ENCODE peak calls at places on chromosomes 16 and 17, in ten cellular contexts. B is IMR-90, Z is heart right ventricle, T is uterus, E is endothelial cell of umbilical vein, N is OCI-LY7, G is HCT116, V is body of pancreas, X is A549, Y is mucosa of descending colon. S is an unnamed sample.
A peak's percentile ranks its signal among the peaks of the same experiment; 100 is the strongest.

GRCh38 chr17:43528988-43529814 is 16.9 kb downstream of the ETV4 start:
- DNase-seq in B (no peak), Z (no peak), T (no peak), E (no peak), N (no peak), G (no peak), V (no peak), X (no peak), Y (no peak), S (peak; percentile 21)

GRCh38 chr16:85510203-85510602 is 102.9 kb upstream of the GSE1 start:
- DNase-seq in B (no peak), Z (no peak), T (no peak), E (no peak), N (no peak), G (no peak), V (no peak), X (no peak), Y (no peak), S (no peak)

GRCh38 chr17:61379457-61380216 is 20.0 kb upstream of the TBX2 start:
- DNase-seq in B (no peak), Z (no peak), T (no peak), E (no peak), N (no peak), G (no peak), V (no peak), X (no peak), Y (no peak), S (peak; percentile 48)

GRCh38 chr17:77424585-77425344 is 284.0 kb downstream of the SEC14L1 start:
- DNase-seq in B (peak; percentile 96), Z (peak; percentile 95), T (peak; percentile 93), E (peak; percentile 72), N (peak; percentile 45), G (no peak), V (peak; percentile 79), X (peak; percentile 69), Y (peak; percentile 83), S (peak; percentile 89)

GRCh38 chr17:76497979-76498885 is 3.0 kb downstream of the RHBDF2 start:
- DNase-seq in B (peak; percentile 93), Z (peak; percentile 87), T (peak; percentile 59), E (peak; percentile 93), N (no peak), G (no peak), V (peak; percentile 90), X (peak; percentile 70), Y (peak; percentile 74), S (peak; percentile 89)

GRCh38 chr17:44502598-44503079 is 567 bp downstream of the GPATCH8 start:
- DNase-seq in B (peak; percentile 24), Z (no peak), T (no peak), E (peak; percentile 55), N (peak; percentile 21), G (no peak), V (no peak), X (peak; percentile 18), Y (no peak), S (peak; percentile 85)

GRCh38 chr16:70703835-70704381 is 18.1 kb upstream of the MTSS2 start:
- DNase-seq in B (no peak), Z (no peak), T (no peak), E (no peak), N (no peak), G (no peak), V (no peak), X (no peak), Y (no peak), S (no peak)

GRCh38 chr17:22692066-22692800 is 999.9 kb downstream of the KCNJ18 start:
- DNase-seq in B (no peak), Z (no peak), T (no peak), E (no peak), N (no peak), G (no peak), V (no peak), X (no peak), Y (no peak), S (peak; percentile 54)

GRCh38 chr17:61345825-61346628 is 53.6 kb upstream of the TBX2 start:
- DNase-seq in B (no peak), Z (no peak), T (no peak), E (no peak), N (no peak), G (no peak), V (no peak), X (no peak), Y (no peak), S (no peak)

GRCh38 chr16:85639529-85640253 is 26.6 kb downstream of the GSE1 start:
- DNase-seq in B (no peak), Z (peak; percentile 80), T (no peak), E (no peak), N (no peak), G (no peak), V (peak; percentile 87), X (no peak), Y (no peak), S (no peak)

GRCh38 chr16:67441289-67441753 is 10.4 kb downstream of the HSD11B2 start:
- DNase-seq in B (no peak), Z (peak; percentile 39), T (peak; percentile 45), E (no peak), N (no peak), G (no peak), V (peak; percentile 96), X (no peak), Y (peak; percentile 96), S (no peak)

GRCh38 chr16:67442581-67443255 is 11.8 kb downstream of the HSD11B2 start:
- DNase-seq in B (no peak), Z (no peak), T (peak; percentile 73), E (no peak), N (no peak), G (no peak), V (no peak), X (no peak), Y (peak; percentile 40), S (no peak)

GRCh38 chr16:67443299-67443698 is 12.4 kb downstream of the HSD11B2 start:
- DNase-seq in B (no peak), Z (no peak), T (peak; percentile 94), E (no peak), N (no peak), G (no peak), V (peak; percentile 41), X (no peak), Y (peak; percentile 37), S (no peak)

GRCh38 chr16:67444259-67445125 is 13.6 kb downstream of the HSD11B2 start:
- DNase-seq in B (no peak), Z (no peak), T (no peak), E (no peak), N (no peak), G (no peak), V (no peak), X (no peak), Y (no peak), S (no peak)

GRCh38 chr16:67441907-67442306 is 11.0 kb downstream of the HSD11B2 start:
- DNase-seq in B (peak; percentile 19), Z (peak; percentile 53), T (no peak), E (no peak), N (no peak), G (no peak), V (peak; percentile 41), X (no peak), Y (peak; percentile 52), S (no peak)
- H3K4me1 ChIP-seq in B (peaks cover 29% of the 10 kb centered on the region), Z (peaks cover 64% of the 10 kb centered on the region), T (peaks cover 29% of the 10 kb centered on the region), E (no peaks in the 10 kb centered on the region), N (no peaks in the 10 kb centered on the region), G (no peaks in the 10 kb centered on the region), V (peaks cover 56% of the 10 kb centered on the region), X (peaks cover 13% of the 10 kb centered on the region), Y (peaks cover 63% of the 10 kb centered on the region), S (peaks cover 38% of the 10 kb centered on the region)

GRCh38 chr17:17200311-17200710 is 5.8 kb downstream of the PLD6 start:
- DNase-seq in B (no peak), Z (no peak), T (no peak), E (no peak), N (no peak), G (no peak), V (no peak), X (no peak), Y (no peak), S (no peak)

GRCh38 chr17:17201907-17202306 is 4.2 kb downstream of the PLD6 start:
- DNase-seq in B (no peak), Z (no peak), T (no peak), E (no peak), N (no peak), G (no peak), V (no peak), X (no peak), Y (no peak), S (no peak)

GRCh38 chr17:17201271-17201670 is 4.9 kb downstream of the PLD6 start:
- DNase-seq in B (no peak), Z (no peak), T (no peak), E (no peak), N (no peak), G (no peak), V (no peak), X (no peak), Y (no peak), S (no peak)

GRCh38 chr17:17203173-17203730 is 2.9 kb downstream of the PLD6 start:
- DNase-seq in B (no peak), Z (no peak), T (no peak), E (no peak), N (no peak), G (no peak), V (no peak), X (no peak), Y (no peak), S (no peak)

GRCh38 chr17:17200831-17201230 is 5.3 kb downstream of the PLD6 start:
- DNase-seq in B (peak; percentile 58), Z (no peak), T (peak; percentile 42), E (no peak), N (no peak), G (no peak), V (no peak), X (no peak), Y (no peak), S (no peak)
- H3K4me1 ChIP-seq in B (peaks cover 16% of the 10 kb centered on the region), Z (peaks cover 55% of the 10 kb centered on the region), T (no peaks in the 10 kb centered on the region), E (peaks cover 13% of the 10 kb centered on the region), N (no peaks in the 10 kb centered on the region), G (peaks cover 7% of the 10 kb centered on the region), V (peaks cover 25% of the 10 kb centered on the region), X (peaks cover 14% of the 10 kb centered on the region), Y (peaks cover 15% of the 10 kb centered on the region), S (peaks cover 16% of the 10 kb centered on the region)

DNA sequence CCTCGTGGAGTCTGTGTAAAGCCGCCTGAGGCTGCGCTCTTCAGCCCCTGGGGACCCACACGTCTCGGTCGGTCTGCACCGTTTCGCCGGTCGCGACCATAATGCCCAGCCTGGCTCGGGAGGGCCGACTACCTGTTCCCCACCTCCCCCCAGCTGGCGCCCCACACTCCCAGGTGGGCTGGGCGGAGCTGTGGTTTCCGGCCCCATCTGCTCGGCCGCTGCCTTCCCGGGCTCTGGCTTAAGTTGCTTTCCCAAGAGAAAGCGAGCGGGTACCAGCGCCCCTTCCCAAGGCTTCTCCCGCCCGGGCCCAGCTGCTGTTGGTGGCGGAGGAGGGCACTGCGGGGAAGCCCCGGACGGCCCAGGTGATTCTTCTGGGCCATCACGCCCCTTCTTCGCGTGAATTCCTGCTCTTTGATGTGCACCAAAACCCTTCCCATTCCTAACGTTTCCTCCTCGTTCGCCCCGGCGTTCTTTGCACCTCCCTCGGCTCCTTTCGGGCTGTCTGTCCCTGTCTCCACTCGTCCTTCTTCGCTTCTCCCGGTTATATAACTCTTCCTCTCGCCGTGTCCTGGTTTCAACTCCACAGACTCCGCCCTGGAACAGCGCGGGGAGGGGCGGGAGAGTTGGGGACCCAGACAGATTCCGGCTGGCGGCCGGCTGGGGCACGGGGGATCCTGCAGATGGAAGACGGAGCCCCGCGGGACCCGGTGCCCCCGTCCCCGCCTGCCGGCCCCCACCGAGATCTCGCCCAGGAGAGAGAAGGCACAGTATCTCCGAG is 2.0 kb downstream of the KDM6B start:
- DNase-seq in B (peak; percentile 58), Z (peak; percentile 82), T (no peak), E (peak; percentile 60), N (no peak), G (no peak), V (peak; percentile 86), X (peak; percentile 74), Y (peak; percentile 89), S (no peak)
- H3K4me1 ChIP-seq in B (peaks cover 15% of the 10 kb centered on the region), Z (peaks cover 53% of the 10 kb centered on the region), T (peaks cover 8% of the 10 kb centered on the region), E (peaks cover 36% of the 10 kb centered on the region), N (peaks cover 48% of the 10 kb centered on the region), G (peaks cover 39% of the 10 kb centered on the region), V (peaks cover 41% of the 10 kb centered on the region), X (peaks cover 44% of the 10 kb centered on the region), Y (peaks cover 53% of the 10 kb centered on the region), S (peaks cover 40% of the 10 kb centered on the region)

GRCh38 chr17:69761767-69762321 is 313.2 kb upstream of the KCNJ16 start:
- DNase-seq in B (peak; percentile 99), Z (no peak), T (no peak), E (peak; percentile 86), N (no peak), G (no peak), V (no peak), X (peak; percentile 96), Y (no peak), S (no peak)
- H3K4me1 ChIP-seq in B (peaks cover 20% of the 10 kb centered on the region), Z (no peaks in the 10 kb centered on the region), T (no peaks in the 10 kb centered on the region), E (peaks cover 21% of the 10 kb centered on the region), N (no peaks in the 10 kb centered on the region), G (peaks cover 3% of the 10 kb centered on the region), V (no peaks in the 10 kb centered on the region), X (peaks cover 53% of the 10 kb centered on the region), Y (no peaks in the 10 kb centered on the region), S (no peaks in the 10 kb centered on the region)